ENCODE peak calls at places on chromosomes 4 and X, in five cellular contexts. One of them, this sample, is unnamed. For H3K4me1, the result is how much of the 10 kb centered on the place peaks cover.

GRCh38 chrX:1086444-1087409 is 125.7 kb downstream of the CRLF2 start:
- DNase-seq in IMR-90: no peak
- DNase-seq in right atrium auricular region: no peak
- DNase-seq in CD8-positive, alpha-beta T cell: no peak
- DNase-seq in Panc1: no peak
- DNase-seq in this sample: no peak

GRCh38 chrX:153884136-153885076 is 1.6 kb downstream of the L1CAM start:
- DNase-seq in IMR-90: no peak
- DNase-seq in right atrium auricular region: no peak
- DNase-seq in CD8-positive, alpha-beta T cell: no peak
- DNase-seq in Panc1: no peak
- DNase-seq in this sample: no peak

GRCh38 chrX:9503261-9503660 is 38.4 kb downstream of the TBL1X start:
- DNase-seq in IMR-90: no peak
- DNase-seq in right atrium auricular region: no peak
- DNase-seq in CD8-positive, alpha-beta T cell: no peak
- DNase-seq in Panc1: no peak
- DNase-seq in this sample: no peak

GRCh38 chr4:106315476-106315967 is 487 bp downstream of the TBCK start:
- DNase-seq in IMR-90: peak
- DNase-seq in right atrium auricular region: no peak
- DNase-seq in CD8-positive, alpha-beta T cell: peak
- DNase-seq in Panc1: no peak
- DNase-seq in this sample: no peak

GRCh38 chr4:81436096-81436495 is 35.6 kb downstream of the RASGEF1B start:
- DNase-seq in IMR-90: no peak
- DNase-seq in right atrium auricular region: no peak
- DNase-seq in CD8-positive, alpha-beta T cell: no peak
- DNase-seq in Panc1: no peak
- DNase-seq in this sample: no peak

GRCh38 chr4:115671581-115671980 is 558.2 kb upstream of the NDST4 start:
- DNase-seq in IMR-90: no peak
- DNase-seq in right atrium auricular region: no peak
- DNase-seq in CD8-positive, alpha-beta T cell: no peak
- DNase-seq in Panc1: no peak
- DNase-seq in this sample: no peak

GRCh38 chr4:168832746-168833575 is 177.1 kb downstream of the CBR4 start:
- DNase-seq in IMR-90: no peak
- DNase-seq in right atrium auricular region: no peak
- DNase-seq in CD8-positive, alpha-beta T cell: no peak
- DNase-seq in Panc1: no peak
- DNase-seq in this sample: peak

GRCh38 chrX:120839506-120839905 is 36.2 kb downstream of the CT47B1 start:
- DNase-seq in IMR-90: no peak
- DNase-seq in right atrium auricular region: no peak
- DNase-seq in CD8-positive, alpha-beta T cell: no peak
- DNase-seq in Panc1: no peak
- DNase-seq in this sample: no peak

GRCh38 chrX:2609431-2610238 is 81.5 kb upstream of the CD99 start:
- DNase-seq in IMR-90: peak
- DNase-seq in right atrium auricular region: no peak
- DNase-seq in CD8-positive, alpha-beta T cell: no peak
- DNase-seq in Panc1: no peak
- DNase-seq in this sample: no peak

GRCh38 chrX:2608638-2609430 is 82.3 kb upstream of the CD99 start:
- DNase-seq in IMR-90: peak
- DNase-seq in right atrium auricular region: peak
- DNase-seq in CD8-positive, alpha-beta T cell: peak
- DNase-seq in Panc1: no peak
- DNase-seq in this sample: peak

GRCh38 chrX:2607113-2607512 is 84.0 kb upstream of the CD99 start:
- DNase-seq in IMR-90: no peak
- DNase-seq in right atrium auricular region: no peak
- DNase-seq in CD8-positive, alpha-beta T cell: no peak
- DNase-seq in Panc1: no peak
- DNase-seq in this sample: no peak

GRCh38 chrX:2614911-2615310 is 76.2 kb upstream of the CD99 start:
- DNase-seq in IMR-90: peak
- DNase-seq in right atrium auricular region: no peak
- DNase-seq in CD8-positive, alpha-beta T cell: no peak
- DNase-seq in Panc1: no peak
- DNase-seq in this sample: peak

GRCh38 chrX:2610246-2611170 is 80.6 kb upstream of the CD99 start:
- DNase-seq in IMR-90: peak
- DNase-seq in right atrium auricular region: no peak
- DNase-seq in CD8-positive, alpha-beta T cell: no peak
- DNase-seq in Panc1: no peak
- DNase-seq in this sample: no peak
- H3K4me3 ChIP-seq in IMR-90: peak
- H3K4me3 ChIP-seq in right atrium auricular region: peak
- H3K4me3 ChIP-seq in CD8-positive, alpha-beta T cell: no peak
- H3K4me3 ChIP-seq in Panc1: peak
- H3K4me3 ChIP-seq in this sample: peak

DNA sequence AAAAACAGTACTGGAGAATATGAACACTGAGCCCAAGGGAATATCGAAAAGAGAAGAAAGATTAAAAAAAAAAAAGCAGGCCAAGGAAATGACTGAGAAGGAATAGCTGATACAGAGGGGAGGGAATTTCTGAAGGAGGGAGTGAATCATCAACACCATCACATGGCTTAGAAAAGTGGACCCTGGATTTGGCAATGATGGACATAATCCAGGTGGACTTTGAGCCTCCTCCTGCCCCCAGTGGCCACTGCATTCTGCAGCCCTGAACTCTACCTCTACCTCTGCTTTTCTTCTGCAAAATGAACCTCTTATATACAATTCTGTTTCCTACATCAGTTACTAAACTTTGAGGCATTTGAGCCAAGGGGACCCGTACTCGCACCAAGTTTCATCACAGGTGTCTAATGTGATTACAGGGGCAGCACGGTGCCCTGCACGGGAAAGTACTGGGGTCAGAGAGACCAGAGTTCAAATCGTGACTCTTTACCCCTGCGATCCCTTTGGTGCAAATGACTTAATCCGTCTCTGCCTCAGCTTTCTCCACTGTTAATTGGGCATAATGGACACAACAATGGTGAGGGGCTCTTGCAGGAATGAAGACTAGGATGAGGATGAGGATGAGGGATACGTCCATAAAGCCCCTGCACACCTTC is 1.1 kb downstream of the OCIAD2 start:
- DNase-seq in IMR-90: peak
- DNase-seq in right atrium auricular region: no peak
- DNase-seq in CD8-positive, alpha-beta T cell: no peak
- DNase-seq in Panc1: no peak
- DNase-seq in this sample: no peak
- TF ChIP-seq CTCF in IMR-90: no peak
- TF ChIP-seq CTCF in right atrium auricular region: no peak
- TF ChIP-seq CTCF in CD8-positive, alpha-beta T cell: no peak
- TF ChIP-seq CTCF in Panc1: peak
- TF ChIP-seq CTCF in this sample: no peak

DNA sequence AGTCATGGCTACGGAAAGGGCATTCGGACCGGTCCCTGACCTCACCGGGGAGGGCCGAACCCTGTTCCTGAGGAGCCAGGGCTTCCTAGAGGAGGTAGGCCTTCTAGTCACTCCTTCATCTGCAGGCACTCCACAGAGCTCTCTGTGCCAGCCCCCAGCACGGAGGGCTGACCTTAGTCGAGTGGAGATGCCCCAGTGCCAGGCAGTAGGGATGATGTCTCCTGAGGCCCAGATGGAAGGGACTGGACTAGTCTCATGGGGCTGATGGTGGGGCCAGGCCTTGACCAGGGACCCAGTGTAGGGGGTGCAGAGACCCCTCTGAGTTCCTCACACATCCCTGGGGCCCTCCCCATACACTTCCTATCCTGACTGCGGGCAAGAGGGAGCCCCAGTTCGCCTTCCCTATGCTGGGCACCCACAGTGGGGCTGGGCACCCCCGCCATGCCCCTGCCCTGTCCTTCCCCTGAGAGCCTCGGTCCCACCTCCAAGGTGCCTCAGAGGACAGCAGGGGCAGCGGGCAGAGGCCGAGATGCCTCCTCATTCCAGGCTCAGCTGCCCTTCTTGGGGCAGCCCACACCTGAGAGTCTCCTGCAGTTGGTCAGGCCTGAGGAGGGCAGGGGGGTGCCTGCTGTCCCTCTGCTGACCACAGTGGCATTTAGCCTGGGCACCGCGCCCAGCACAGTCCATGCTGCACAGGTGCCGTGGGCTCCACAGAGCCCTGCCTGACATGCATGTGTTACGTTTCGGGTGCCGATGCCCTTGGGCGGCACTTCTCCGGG is 1.4 kb upstream of the MSANTD1 start:
- DNase-seq in IMR-90: no peak
- DNase-seq in right atrium auricular region: no peak
- DNase-seq in CD8-positive, alpha-beta T cell: no peak
- DNase-seq in Panc1: no peak
- DNase-seq in this sample: no peak
- H3K4me1 ChIP-seq in IMR-90: under half
- H3K4me1 ChIP-seq in right atrium auricular region: under half
- H3K4me1 ChIP-seq in CD8-positive, alpha-beta T cell: under half
- H3K4me1 ChIP-seq in Panc1: under half
- H3K4me1 ChIP-seq in this sample: under half

GRCh38 chr4:172751550-172751949 is 417.1 kb upstream of the GALNT7 start:
- DNase-seq in IMR-90: no peak
- DNase-seq in right atrium auricular region: no peak
- DNase-seq in CD8-positive, alpha-beta T cell: no peak
- DNase-seq in Panc1: no peak
- DNase-seq in this sample: no peak
- H3K4me3 ChIP-seq in IMR-90: no peak
- H3K4me3 ChIP-seq in right atrium auricular region: no peak
- H3K4me3 ChIP-seq in CD8-positive, alpha-beta T cell: no peak
- H3K4me3 ChIP-seq in Panc1: no peak
- H3K4me3 ChIP-seq in this sample: no peak

GRCh38 chrX:18160369-18160768 is 60.3 kb downstream of the BEND2 start:
- DNase-seq in IMR-90: no peak
- DNase-seq in right atrium auricular region: no peak
- DNase-seq in CD8-positive, alpha-beta T cell: no peak
- DNase-seq in Panc1: no peak
- DNase-seq in this sample: no peak

DNA sequence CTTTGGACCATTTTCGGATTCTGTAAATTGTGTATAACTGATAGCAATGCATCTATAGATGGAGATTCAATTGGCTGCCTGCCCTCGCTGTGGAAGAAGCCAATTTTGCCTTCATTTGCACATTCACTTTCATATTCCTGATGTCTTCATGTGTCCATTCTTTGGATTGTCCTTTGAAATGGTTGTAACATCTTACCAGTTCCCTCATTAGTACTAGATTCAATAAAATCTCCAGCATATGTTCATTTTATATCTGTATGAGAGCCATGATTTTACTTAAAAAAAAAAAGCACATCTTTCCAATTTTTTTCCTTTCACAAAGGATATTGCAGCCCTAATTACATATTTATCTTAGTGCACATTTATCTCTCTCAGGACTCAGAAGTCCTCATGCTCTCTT is 61.7 kb downstream of the BEND2 start:
- DNase-seq in IMR-90: no peak
- DNase-seq in right atrium auricular region: no peak
- DNase-seq in CD8-positive, alpha-beta T cell: no peak
- DNase-seq in Panc1: no peak
- DNase-seq in this sample: no peak
- TF ChIP-seq CTCF in IMR-90: no peak
- TF ChIP-seq CTCF in right atrium auricular region: no peak
- TF ChIP-seq CTCF in CD8-positive, alpha-beta T cell: no peak
- TF ChIP-seq CTCF in Panc1: no peak
- TF ChIP-seq CTCF in this sample: no peak

GRCh38 chr4:40265910-40266274 is 69.1 kb downstream of the RHOH start:
- DNase-seq in IMR-90: no peak
- DNase-seq in right atrium auricular region: no peak
- DNase-seq in CD8-positive, alpha-beta T cell: no peak
- DNase-seq in Panc1: no peak
- DNase-seq in this sample: no peak

GRCh38 chr4:40262079-40262528 is 65.3 kb downstream of the RHOH start:
- DNase-seq in IMR-90: no peak
- DNase-seq in right atrium auricular region: no peak
- DNase-seq in CD8-positive, alpha-beta T cell: no peak
- DNase-seq in Panc1: no peak
- DNase-seq in this sample: no peak

GRCh38 chr4:40262861-40263260 is 66.0 kb downstream of the RHOH start:
- DNase-seq in IMR-90: no peak
- DNase-seq in right atrium auricular region: no peak
- DNase-seq in CD8-positive, alpha-beta T cell: no peak
- DNase-seq in Panc1: no peak
- DNase-seq in this sample: no peak

GRCh38 chr4:40264995-40265909 is 68.4 kb downstream of the RHOH start:
- DNase-seq in IMR-90: no peak
- DNase-seq in right atrium auricular region: no peak
- DNase-seq in CD8-positive, alpha-beta T cell: peak
- DNase-seq in Panc1: no peak
- DNase-seq in this sample: peak

GRCh38 chr4:40264497-40264896 is 67.7 kb downstream of the RHOH start:
- DNase-seq in IMR-90: peak
- DNase-seq in right atrium auricular region: no peak
- DNase-seq in CD8-positive, alpha-beta T cell: no peak
- DNase-seq in Panc1: no peak
- DNase-seq in this sample: no peak
- H3K4me1 ChIP-seq in IMR-90: under half
- H3K4me1 ChIP-seq in right atrium auricular region: under half
- H3K4me1 ChIP-seq in CD8-positive, alpha-beta T cell: half or more
- H3K4me1 ChIP-seq in Panc1: under half
- H3K4me1 ChIP-seq in this sample: under half

GRCh38 chr4:72828864-72829263 is 240.7 kb downstream of the COX18 start:
- DNase-seq in IMR-90: no peak
- DNase-seq in right atrium auricular region: no peak
- DNase-seq in CD8-positive, alpha-beta T cell: no peak
- DNase-seq in Panc1: no peak
- DNase-seq in this sample: no peak
- H3K4me3 ChIP-seq in IMR-90: no peak
- H3K4me3 ChIP-seq in right atrium auricular region: no peak
- H3K4me3 ChIP-seq in CD8-positive, alpha-beta T cell: no peak
- H3K4me3 ChIP-seq in Panc1: no peak
- H3K4me3 ChIP-seq in this sample: no peak

GRCh38 chr4:6074723-6075122 is 56.5 kb upstream of the C4orf50 start:
- DNase-seq in IMR-90: no peak
- DNase-seq in right atrium auricular region: no peak
- DNase-seq in CD8-positive, alpha-beta T cell: no peak
- DNase-seq in Panc1: no peak
- DNase-seq in this sample: no peak

GRCh38 chr4:6071959-6072720 is 53.9 kb upstream of the C4orf50 start:
- DNase-seq in IMR-90: no peak
- DNase-seq in right atrium auricular region: no peak
- DNase-seq in CD8-positive, alpha-beta T cell: no peak
- DNase-seq in Panc1: no peak
- DNase-seq in this sample: peak

GRCh38 chr4:6079965-6080364 is 61.7 kb upstream of the C4orf50 start:
- DNase-seq in IMR-90: no peak
- DNase-seq in right atrium auricular region: no peak
- DNase-seq in CD8-positive, alpha-beta T cell: no peak
- DNase-seq in Panc1: no peak
- DNase-seq in this sample: no peak

GRCh38 chr4:6071191-6071958 is 53.1 kb upstream of the C4orf50 start:
- DNase-seq in IMR-90: no peak
- DNase-seq in right atrium auricular region: no peak
- DNase-seq in CD8-positive, alpha-beta T cell: no peak
- DNase-seq in Panc1: no peak
- DNase-seq in this sample: no peak

DNA sequence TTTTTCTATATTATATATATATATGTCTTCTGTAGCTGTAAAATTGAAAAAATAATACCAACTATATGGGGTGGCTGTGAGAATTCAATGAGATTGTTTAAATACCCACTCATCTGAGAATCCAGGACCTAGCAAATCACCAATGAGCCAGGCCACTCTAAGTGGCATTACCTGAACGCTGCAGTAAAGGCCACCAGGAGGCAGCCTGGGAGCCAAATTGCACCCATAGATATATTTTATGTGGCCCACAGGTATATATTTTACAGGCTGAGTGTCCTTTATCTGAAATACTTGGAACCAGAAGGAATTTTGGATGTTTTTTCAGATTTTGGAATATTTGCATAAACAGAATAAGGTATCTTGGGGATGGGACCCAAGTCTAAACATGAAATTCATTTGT is 58.2 kb upstream of the C4orf50 start:
- DNase-seq in IMR-90: no peak
- DNase-seq in right atrium auricular region: no peak
- DNase-seq in CD8-positive, alpha-beta T cell: no peak
- DNase-seq in Panc1: no peak
- DNase-seq in this sample: no peak
- TF ChIP-seq CTCF in IMR-90: no peak
- TF ChIP-seq CTCF in right atrium auricular region: no peak
- TF ChIP-seq CTCF in CD8-positive, alpha-beta T cell: no peak
- TF ChIP-seq CTCF in Panc1: peak
- TF ChIP-seq CTCF in this sample: no peak